ENCODE peak calls at places on chromosomes 3 and 15, in ten cellular contexts. K, S, D, F, X, J, Z, G, A and Y are unnamed samples.

GRCh38 chr3:157471051-157471450 is 32.2 kb downstream of the VEPH1 start:
- DNase-seq in K (no peak), S (no peak), D (no peak), F (no peak), X (no peak), J (no peak), Z (no peak), G (no peak), A (no peak), Y (peak; percentile 38)

GRCh38 chr3:13162550-13163320 is 89.5 kb upstream of the IQSEC1 start:
- DNase-seq in K (no peak), S (no peak), D (no peak), F (no peak), X (no peak), J (no peak), Z (no peak), G (no peak), A (no peak), Y (no peak)

GRCh38 chr3:32481791-32482631 is 20.6 kb downstream of the CMTM6 start:
- DNase-seq in K (no peak), S (no peak), D (no peak), F (no peak), X (no peak), J (no peak), Z (no peak), G (no peak), A (no peak), Y (no peak)

GRCh38 chr3:151398895-151399294 is 14.3 kb upstream of the P2RY12 start:
- DNase-seq in K (peak; percentile 24), S (no peak), D (no peak), F (no peak), X (no peak), J (no peak), Z (no peak), G (no peak), A (no peak), Y (no peak)

GRCh38 chr3:65811917-65812316 is 226.8 kb downstream of the MAGI1 start:
- DNase-seq in K (no peak), S (no peak), D (no peak), F (no peak), X (no peak), J (no peak), Z (no peak), G (no peak), A (no peak), Y (no peak)

GRCh38 chr15:48414015-48414414 is 82.8 kb downstream of the DUT start:
- DNase-seq in K (no peak), S (no peak), D (peak; percentile 98), F (no peak), X (no peak), J (no peak), Z (no peak), G (no peak), A (no peak), Y (peak; percentile 86)

GRCh38 chr15:91867581-91868026 is 14.1 kb downstream of the SLCO3A1 start:
- DNase-seq in K (no peak), S (peak; percentile 88), D (peak; percentile 75), F (no peak), X (peak; percentile 92), J (peak; percentile 78), Z (peak; percentile 57), G (no peak), A (peak; percentile 83), Y (peak; percentile 94)

GRCh38 chr15:77418341-77419049 is 1.4 kb downstream of the PEAK1 start:
- DNase-seq in K (no peak), S (no peak), D (peak; percentile 50), F (no peak), X (no peak), J (no peak), Z (no peak), G (no peak), A (no peak), Y (peak; percentile 22)

GRCh38 chr15:97961067-97961954 is 808 bp downstream of the ARRDC4 start:
- DNase-seq in K (no peak), S (peak; percentile 73), D (no peak), F (no peak), X (peak; percentile 80), J (peak; percentile 65), Z (peak; percentile 30), G (no peak), A (peak; percentile 24), Y (peak; percentile 18)

DNA sequence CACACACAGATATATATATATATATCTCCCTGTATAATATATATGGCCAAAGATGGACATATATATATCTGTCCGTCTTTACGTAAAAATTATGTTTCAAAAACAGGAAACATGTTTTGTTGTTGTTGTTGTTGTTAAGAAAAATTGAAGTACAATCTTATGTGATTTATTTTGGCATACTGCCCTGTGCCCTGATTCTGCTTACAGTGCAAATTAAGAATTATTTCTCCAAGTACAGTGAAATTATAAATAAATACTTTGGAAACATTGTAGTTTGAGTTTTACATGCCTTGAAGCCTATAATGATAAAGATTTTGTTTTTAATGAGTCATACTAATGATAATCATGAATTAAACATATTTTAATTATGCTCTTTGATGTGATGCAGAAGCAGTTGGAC is 994.9 kb downstream of the DIPK2A start:
- DNase-seq in K (no peak), S (no peak), D (no peak), F (no peak), X (no peak), J (no peak), Z (no peak), G (no peak), A (no peak), Y (no peak)
- H3K4me3 ChIP-seq in K (no peak overlapping the region), S (no peak overlapping the region), D (no peak overlapping the region), F (no peak overlapping the region), X (no peak overlapping the region), J (no peak overlapping the region), Z (no peak overlapping the region), G (no peak overlapping the region), A (no peak overlapping the region), Y (no peak overlapping the region)

GRCh38 chr3:46848271-46849097 is 14.8 kb downstream of the MYL3 start:
- DNase-seq in K (peak; percentile 19), S (peak; percentile 41), D (peak; percentile 38), F (no peak), X (peak; percentile 64), J (peak; percentile 41), Z (no peak), G (no peak), A (no peak), Y (peak; percentile 96)
- TF ChIP-seq CTCF in K (peak; percentile 75), S (no peak), D (peak; percentile 56), F (peak; percentile 4), X (peak; percentile 48), J (no peak), Z (peak; percentile 36), G (peak; percentile 68), A (no peak), Y (peak; percentile 69)

GRCh38 chr3:128496602-128497304 is 3.8 kb upstream of the GATA2 start:
- DNase-seq in K (no peak), S (peak; percentile 27), D (peak; percentile 48), F (no peak), X (no peak), J (no peak), Z (peak; percentile 80), G (no peak), A (no peak), Y (peak; percentile 52)

GRCh38 chr3:128497305-128498126 is 4.5 kb upstream of the GATA2 start:
- DNase-seq in K (peak; percentile 61), S (peak; percentile 73), D (no peak), F (peak; percentile 47), X (peak; percentile 79), J (peak; percentile 74), Z (peak; percentile 95), G (no peak), A (no peak), Y (peak; percentile 43)

GRCh38 chr3:128494152-128494650 is 1.2 kb upstream of the GATA2 start:
- DNase-seq in K (no peak), S (no peak), D (no peak), F (no peak), X (no peak), J (no peak), Z (no peak), G (no peak), A (no peak), Y (no peak)

GRCh38 chr3:128495435-128495970 is 2.5 kb upstream of the GATA2 start:
- DNase-seq in K (no peak), S (no peak), D (no peak), F (no peak), X (no peak), J (no peak), Z (peak; percentile 86), G (no peak), A (no peak), Y (no peak)

DNA sequence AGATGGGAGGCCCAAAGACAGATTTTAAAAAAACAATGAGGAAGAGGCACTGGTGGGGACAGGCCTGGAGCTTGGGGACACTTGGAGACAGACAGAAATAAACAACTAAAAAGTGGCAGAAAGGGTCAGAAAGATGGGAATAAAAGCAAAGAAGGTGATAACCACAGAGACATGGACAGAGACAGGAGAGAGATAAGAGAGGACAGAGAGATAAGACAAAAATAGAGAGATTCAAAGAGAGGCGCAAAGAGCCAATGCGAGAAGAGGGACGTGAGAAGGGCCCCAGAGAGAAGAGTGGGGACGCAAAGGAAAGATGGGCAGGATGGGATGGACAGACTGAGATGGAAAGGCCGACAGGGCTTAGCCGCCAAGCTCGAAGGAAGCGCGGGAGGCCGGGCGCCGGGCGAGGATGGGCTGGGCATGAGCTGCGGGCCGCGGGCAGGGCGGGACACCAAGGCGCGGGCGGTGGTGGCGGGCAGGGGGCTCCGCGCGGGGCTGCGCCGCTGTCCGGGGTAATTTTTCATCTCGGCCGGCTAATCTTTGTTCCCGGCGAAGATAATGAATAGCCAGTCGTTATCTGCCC is 3.1 kb upstream of the GATA2 start:
- DNase-seq in K (no peak), S (no peak), D (no peak), F (no peak), X (no peak), J (no peak), Z (peak; percentile 62), G (no peak), A (no peak), Y (no peak)
- H3K4me3 ChIP-seq in K (no peak overlapping the region), S (no peak overlapping the region), D (no peak overlapping the region), F (no peak overlapping the region), X (no peak overlapping the region), J (no peak overlapping the region), Z (peak overlapping the region; percentile 41), G (no peak overlapping the region), A (no peak overlapping the region), Y (no peak overlapping the region)

GRCh38 chr3:16288664-16289063 is 23.7 kb downstream of the OXNAD1 start:
- DNase-seq in K (no peak), S (no peak), D (no peak), F (no peak), X (no peak), J (no peak), Z (no peak), G (no peak), A (no peak), Y (no peak)

GRCh38 chr3:16290827-16291196 is 25.8 kb downstream of the OXNAD1 start:
- DNase-seq in K (peak; percentile 45), S (no peak), D (peak; percentile 72), F (no peak), X (no peak), J (no peak), Z (no peak), G (no peak), A (no peak), Y (peak; percentile 38)

GRCh38 chr3:16289144-16289889 is 24.3 kb downstream of the OXNAD1 start:
- DNase-seq in K (no peak), S (no peak), D (peak; percentile 46), F (no peak), X (no peak), J (no peak), Z (no peak), G (no peak), A (no peak), Y (peak; percentile 42)

GRCh38 chr3:16286672-16287604 is 21.9 kb downstream of the OXNAD1 start:
- DNase-seq in K (no peak), S (no peak), D (no peak), F (no peak), X (no peak), J (no peak), Z (no peak), G (no peak), A (no peak), Y (peak; percentile 52)

GRCh38 chr3:16290007-16290826 is 25.2 kb downstream of the OXNAD1 start:
- DNase-seq in K (peak; percentile 62), S (peak; percentile 65), D (peak; percentile 64), F (no peak), X (no peak), J (peak; percentile 55), Z (peak; percentile 37), G (no peak), A (no peak), Y (peak; percentile 77)
- TF ChIP-seq CTCF in K (peak; percentile 100), S (peak; percentile 50), D (peak; percentile 90), F (peak; percentile 29), X (peak; percentile 83), J (peak; percentile 69), Z (peak; percentile 71), G (peak; percentile 68), A (no peak), Y (peak; percentile 80)